ENCODE peak calls at places on chromosomes 6 and 20, in four cellular contexts. V, F, L and D are unnamed samples.
A peak's percentile ranks its signal among the peaks of the same experiment; 100 is the strongest.

GRCh38 chr20:57810511-57811372 is 100.9 kb upstream of the PMEPA1 start:
- DNase-seq in V (no peak), L (no peak), F (no peak), D (no peak)

GRCh38 chr6:168124921-168125320 is 45.9 kb upstream of the FRMD1 start:
- DNase-seq in F (no peak), V (peak; percentile 47), L (no peak), D (no peak)

GRCh38 chr6:15389759-15390723 is 144.2 kb downstream of the JARID2 start:
- DNase-seq in V (no peak), L (peak; percentile 52), F (peak; percentile 32), D (peak; percentile 43)

GRCh38 chr6:35213161-35213823 is 464 bp upstream of the SCUBE3 start:
- DNase-seq in F (no peak), L (no peak), V (peak; percentile 70), D (no peak)

GRCh38 chr6:82067021-82067420 is 180.5 kb downstream of the IBTK start:
- DNase-seq in V (no peak), F (no peak), L (no peak), D (no peak)

GRCh38 chr20:54028276-54029011 is 42.0 kb downstream of the BCAS1 start:
- DNase-seq in L (no peak), F (no peak), V (peak; percentile 86), D (no peak)

GRCh38 chr6:36061236-36061635 is 33.6 kb downstream of the MAPK14 start:
- DNase-seq in V (no peak), F (no peak), L (no peak), D (no peak)

GRCh38 chr6:40395698-40396076 is 191.5 kb downstream of the LRFN2 start:
- DNase-seq in V (no peak), F (no peak), L (no peak), D (no peak)

GRCh38 chr6:106315765-106316375 is 9.7 kb downstream of the ATG5 start:
- DNase-seq in V (no peak), L (no peak), F (no peak), D (no peak)